ENCODE peak calls at places on chromosomes 16 and 17, in eight cellular contexts. J, Y, N, X, G, R, C and V are unnamed samples.

GRCh38 chr16:49644143-49644460 is 211.8 kb downstream of the ZNF423 start:
- DNase-seq in J (no peak), Y (no peak), N (no peak), X (no peak), G (peak; percentile 29), R (no peak), C (no peak), V (no peak)

GRCh38 chr17:33234930-33235685 is 58.0 kb downstream of the ASIC2 start:
- DNase-seq in J (no peak), Y (no peak), N (peak; percentile 23), X (no peak), G (no peak), R (peak; percentile 10), C (peak; percentile 97), V (peak; percentile 87)

GRCh38 chr17:27559996-27560481 is 70.9 kb upstream of the LGALS9 start:
- DNase-seq in J (no peak), Y (peak; percentile 38), N (no peak), X (no peak), G (peak; percentile 51), R (peak; percentile 51), C (peak; percentile 63), V (no peak)

GRCh38 chr16:525520-526180 is 1.9 kb upstream of the CAPN15 start:
- DNase-seq in J (no peak), Y (no peak), N (peak; percentile 84), X (no peak), G (no peak), R (peak; percentile 41), C (peak; percentile 94), V (peak; percentile 72)

GRCh38 chr17:30600830-30601494 is 123.8 kb downstream of the GOSR1 start:
- DNase-seq in J (peak; percentile 47), Y (no peak), N (no peak), X (peak; percentile 6), G (peak; percentile 64), R (no peak), C (peak; percentile 37), V (peak; percentile 8)

GRCh38 chr16:1992475-1993292 is 2.9 kb downstream of the SYNGR3 start:
- DNase-seq in J (peak; percentile 99), Y (no peak), N (no peak), X (no peak), G (no peak), R (no peak), C (no peak), V (no peak)

GRCh38 chr16:85088570-85089214 is 23.6 kb downstream of the CIBAR2 start:
- DNase-seq in J (no peak), Y (no peak), N (no peak), X (no peak), G (no peak), R (no peak), C (peak; percentile 28), V (no peak)

GRCh38 chr17:74192950-74193781 is 10.3 kb upstream of the RPL38 start:
- DNase-seq in J (no peak), Y (no peak), N (no peak), X (no peak), G (peak; percentile 97), R (peak; percentile 29), C (peak; percentile 86), V (no peak)

GRCh38 chr17:83153681-83154310 is 74.4 kb downstream of the METRNL start:
- DNase-seq in J (no peak), Y (no peak), N (no peak), X (no peak), G (no peak), R (no peak), C (no peak), V (no peak)

GRCh38 chr17:559699-560378 is 154.8 kb downstream of the VPS53 start:
- DNase-seq in J (no peak), Y (no peak), N (no peak), X (no peak), G (no peak), R (no peak), C (peak; percentile 63), V (peak; percentile 87)

GRCh38 chr16:83887088-83887487 is 11.8 kb upstream of the MLYCD start:
- DNase-seq in J (no peak), Y (no peak), N (no peak), X (no peak), G (peak; percentile 61), R (peak; percentile 15), C (peak; percentile 16), V (no peak)

GRCh38 chr16:89489731-89490385 is 503 bp downstream of the ANKRD11 start:
- DNase-seq in J (no peak), Y (no peak), N (peak; percentile 28), X (no peak), G (no peak), R (no peak), C (no peak), V (no peak)

GRCh38 chr16:77636615-77637014 is 85.7 kb upstream of the NUDT7 start:
- DNase-seq in J (no peak), Y (no peak), N (no peak), X (no peak), G (no peak), R (no peak), C (no peak), V (no peak)

GRCh38 chr17:27489045-27489715 is 32.9 kb downstream of the KSR1 start:
- DNase-seq in J (no peak), Y (no peak), N (no peak), X (no peak), G (no peak), R (peak; percentile 37), C (peak; percentile 33), V (no peak)

GRCh38 chr17:66373944-66374817 is 71.8 kb downstream of the PRKCA start:
- DNase-seq in J (no peak), Y (no peak), N (peak; percentile 60), X (peak; percentile 30), G (peak; percentile 64), R (peak; percentile 49), C (no peak), V (no peak)

GRCh38 chr17:74738051-74738996 is 1.3 kb downstream of the RAB37 start:
- DNase-seq in J (peak; percentile 65), Y (no peak), N (peak; percentile 86), X (no peak), G (no peak), R (no peak), C (no peak), V (no peak)

GRCh38 chr16:2039286-2040030 is 8.2 kb downstream of the NTHL1 start:
- DNase-seq in J (no peak), Y (no peak), N (no peak), X (no peak), G (no peak), R (no peak), C (peak; percentile 35), V (no peak)